ENCODE peak calls at places on chromosome 1, in nine cellular contexts. Q is mammary epithelial cell, R is ovary, I is astrocyte, F is iPS DF 6.9, U is psoas muscle, G is hepatocyte, H is left ventricle myocardium inferior, L is neural progenitor cell. T is an unnamed sample.

GRCh38 chr1:223312705-223313414 is 51.1 kb downstream of the SUSD4 start:
- DNase-seq in Q (peak), R (no peak), I (peak), F (no peak), U (no peak), G (no peak), H (no peak), L (no peak), T (no peak)

GRCh38 chr1:7574121-7575040 is 196.7 kb upstream of the VAMP3 start:
- DNase-seq in Q (no peak), R (no peak), I (no peak), F (no peak), U (no peak), G (peak), H (no peak), L (no peak), T (peak)

GRCh38 chr1:228783415-228784045 is 48.3 kb downstream of the RHOU start:
- DNase-seq in Q (no peak), R (no peak), I (no peak), F (no peak), U (no peak), G (peak), H (no peak), L (no peak), T (no peak)

GRCh38 chr1:11105586-11105985 is 5.9 kb upstream of the EXOSC10 start:
- DNase-seq in Q (no peak), R (no peak), I (no peak), F (no peak), U (no peak), G (no peak), H (no peak), L (no peak), T (no peak)

GRCh38 chr1:47407481-47407880 is 8.6 kb upstream of the FOXE3 start:
- DNase-seq in Q (peak), R (no peak), I (no peak), F (no peak), U (no peak), G (no peak), H (no peak), L (no peak), T (no peak)

GRCh38 chr1:210250665-210250997 is 18.0 kb downstream of the SERTAD4 start:
- DNase-seq in Q (no peak), R (no peak), I (no peak), F (no peak), U (no peak), G (peak), H (no peak), L (peak), T (peak)

GRCh38 chr1:107865627-107866026 is 99.4 kb downstream of the VAV3 start:
- DNase-seq in Q (no peak), R (no peak), I (no peak), F (no peak), U (no peak), G (no peak), H (no peak), L (no peak), T (no peak)

GRCh38 chr1:21839337-21840037 is 27.4 kb downstream of the LDLRAD2 start:
- DNase-seq in Q (no peak), R (no peak), I (no peak), F (no peak), U (no peak), G (no peak), H (no peak), L (no peak), T (peak)

GRCh38 chr1:171983584-171983983 is 142.3 kb downstream of the DNM3 start:
- DNase-seq in Q (peak), R (no peak), I (no peak), F (no peak), U (no peak), G (peak), H (no peak), L (no peak), T (no peak)

GRCh38 chr1:10185759-10186158 is 24.6 kb upstream of the KIF1B start:
- DNase-seq in Q (no peak), R (no peak), I (no peak), F (no peak), U (no peak), G (no peak), H (no peak), L (no peak), T (no peak)

GRCh38 chr1:19096036-19096833 is 113.8 kb downstream of the UBR4 start:
- DNase-seq in Q (peak), R (no peak), I (no peak), F (no peak), U (peak), G (peak), H (no peak), L (peak), T (no peak)

GRCh38 chr1:46302091-46303037 is 1.1 kb downstream of the LRRC41 start:
- DNase-seq in Q (peak), R (peak), I (peak), F (no peak), U (peak), G (peak), H (peak), L (peak), T (peak)

GRCh38 chr1:204465469-204466415 is 28.9 kb downstream of the PIK3C2B start:
- DNase-seq in Q (no peak), R (no peak), I (peak), F (no peak), U (no peak), G (no peak), H (no peak), L (no peak), T (no peak)

GRCh38 chr1:110339427-110340206 is 440 bp downstream of the RBM15 start:
- DNase-seq in Q (no peak), R (no peak), I (peak), F (no peak), U (peak), G (peak), H (peak), L (peak), T (peak)

GRCh38 chr1:178575611-178576331 is 62.9 kb downstream of the TEX35 start:
- DNase-seq in Q (no peak), R (no peak), I (peak), F (no peak), U (no peak), G (peak), H (no peak), L (no peak), T (no peak)

GRCh38 chr1:147539122-147539575 is 2.2 kb upstream of the BCL9 start:
- DNase-seq in Q (peak), R (peak), I (peak), F (no peak), U (no peak), G (peak), H (no peak), L (no peak), T (no peak)

GRCh38 chr1:192795913-192796312 is 12.9 kb upstream of the RGS2 start:
- DNase-seq in Q (no peak), R (no peak), I (no peak), F (no peak), U (no peak), G (no peak), H (no peak), L (no peak), T (no peak)

GRCh38 chr1:10938741-10939417 is 73.6 kb upstream of the TARDBP start:
- DNase-seq in Q (no peak), R (no peak), I (no peak), F (no peak), U (no peak), G (no peak), H (no peak), L (no peak), T (no peak)

DNA sequence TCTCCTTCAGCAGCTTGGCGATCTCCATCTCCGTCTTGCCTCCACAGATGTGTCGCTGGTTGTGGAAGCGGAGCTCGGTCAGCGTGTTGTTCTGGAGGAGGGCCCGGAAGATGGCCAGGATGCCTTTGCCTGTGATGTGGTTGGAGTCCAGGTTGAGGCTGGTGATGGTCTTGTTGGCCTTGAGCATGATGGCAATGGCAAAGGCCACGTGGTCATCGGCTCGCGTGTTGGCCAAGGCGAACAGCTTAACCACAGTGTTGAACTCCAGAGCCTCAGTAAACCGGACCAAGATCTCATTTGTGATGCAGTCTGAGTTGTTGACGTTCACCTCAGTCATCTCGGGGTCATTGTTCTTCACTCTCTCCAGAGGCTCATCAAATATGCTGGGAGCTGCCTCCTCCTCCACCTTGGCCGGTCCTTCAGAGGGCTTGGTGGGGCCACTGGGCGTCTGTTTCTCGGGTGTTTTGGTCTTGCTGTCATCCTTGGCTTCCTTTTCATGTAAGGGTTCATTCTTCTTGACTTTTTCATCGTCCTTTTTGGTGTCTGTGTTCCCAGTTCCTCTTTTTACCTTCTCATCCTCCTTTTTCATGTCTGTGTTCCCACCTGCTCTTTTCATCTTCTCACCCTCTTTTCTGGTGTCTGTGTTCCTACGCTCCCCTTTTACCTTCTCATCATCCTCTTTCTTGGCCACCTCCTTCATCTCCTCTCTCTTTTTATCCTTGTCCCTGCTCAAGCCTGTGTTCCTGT is 11.2 kb downstream of the SHISA4 start:
- DNase-seq in Q (no peak), R (no peak), I (no peak), F (no peak), U (no peak), G (no peak), H (no peak), L (no peak), T (no peak)
- H3K27ac ChIP-seq in Q (no peak), R (peak), I (no peak), F (no peak), U (peak), G (no peak), H (no peak), L (no peak), T (no peak)

DNA sequence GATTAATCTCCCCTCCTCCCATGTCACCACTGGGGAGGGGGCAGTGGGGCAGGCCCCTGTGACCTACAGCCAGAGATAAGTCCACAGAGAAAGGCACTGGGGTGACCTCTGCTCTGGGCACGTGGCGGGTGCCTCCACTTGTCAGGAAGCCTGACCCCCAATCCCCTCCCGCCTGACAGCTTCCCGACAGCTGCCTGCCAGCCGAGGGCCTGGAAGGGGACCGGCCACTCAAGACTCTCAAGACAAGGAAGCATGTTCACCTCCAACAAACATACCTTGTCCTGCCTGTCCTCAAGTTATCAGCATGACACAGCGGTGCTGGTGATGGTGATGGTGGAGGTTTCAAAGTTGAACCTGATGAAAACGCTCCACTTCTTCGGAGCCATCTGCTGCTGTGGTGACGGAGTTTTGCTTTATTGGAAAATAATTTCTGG is 3.2 kb upstream of the FAAP20 start:
- DNase-seq in Q (no peak), R (no peak), I (no peak), F (no peak), U (no peak), G (no peak), H (no peak), L (no peak), T (no peak)
- H3K27ac ChIP-seq in Q (no peak), R (no peak), I (no peak), F (no peak), U (peak), G (no peak), H (peak), L (no peak), T (no peak)

GRCh38 chr1:38953433-38953860 is 11.8 kb upstream of the RHBDL2 start:
- DNase-seq in Q (peak), R (no peak), I (no peak), F (peak), U (no peak), G (no peak), H (no peak), L (peak), T (no peak)

DNA sequence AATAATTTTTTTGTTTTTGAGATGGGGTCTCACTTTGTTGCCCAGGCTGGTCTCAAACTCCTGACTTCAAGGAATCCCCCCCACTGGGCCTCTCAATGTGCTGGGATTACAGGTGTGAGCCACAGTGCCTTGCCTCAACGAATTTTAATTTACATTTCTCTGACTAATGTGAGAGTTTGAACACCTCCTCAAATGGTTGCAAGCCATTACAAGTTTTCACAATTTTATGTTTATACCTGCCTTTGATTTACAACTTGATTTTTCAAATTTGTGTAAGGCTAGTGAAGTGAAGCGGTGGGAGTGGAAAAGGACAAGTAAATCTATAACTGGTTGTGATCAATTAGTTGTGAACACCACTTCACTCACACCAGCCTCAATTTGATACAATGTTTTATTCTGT is 8.9 kb upstream of the RHBDL2 start:
- DNase-seq in Q (no peak), R (no peak), I (no peak), F (no peak), U (no peak), G (no peak), H (no peak), L (no peak), T (no peak)
- H3K27ac ChIP-seq in Q (no peak), R (no peak), I (no peak), F (no peak), U (no peak), G (no peak), H (no peak), L (no peak), T (no peak)

GRCh38 chr1:78229344-78229743 is 183.6 kb downstream of the GIPC2 start:
- DNase-seq in Q (peak), R (no peak), I (peak), F (no peak), U (no peak), G (no peak), H (no peak), L (no peak), T (no peak)
- H3K27ac ChIP-seq in Q (no peak), R (no peak), I (no peak), F (no peak), U (no peak), G (no peak), H (peak), L (no peak), T (no peak)

DNA sequence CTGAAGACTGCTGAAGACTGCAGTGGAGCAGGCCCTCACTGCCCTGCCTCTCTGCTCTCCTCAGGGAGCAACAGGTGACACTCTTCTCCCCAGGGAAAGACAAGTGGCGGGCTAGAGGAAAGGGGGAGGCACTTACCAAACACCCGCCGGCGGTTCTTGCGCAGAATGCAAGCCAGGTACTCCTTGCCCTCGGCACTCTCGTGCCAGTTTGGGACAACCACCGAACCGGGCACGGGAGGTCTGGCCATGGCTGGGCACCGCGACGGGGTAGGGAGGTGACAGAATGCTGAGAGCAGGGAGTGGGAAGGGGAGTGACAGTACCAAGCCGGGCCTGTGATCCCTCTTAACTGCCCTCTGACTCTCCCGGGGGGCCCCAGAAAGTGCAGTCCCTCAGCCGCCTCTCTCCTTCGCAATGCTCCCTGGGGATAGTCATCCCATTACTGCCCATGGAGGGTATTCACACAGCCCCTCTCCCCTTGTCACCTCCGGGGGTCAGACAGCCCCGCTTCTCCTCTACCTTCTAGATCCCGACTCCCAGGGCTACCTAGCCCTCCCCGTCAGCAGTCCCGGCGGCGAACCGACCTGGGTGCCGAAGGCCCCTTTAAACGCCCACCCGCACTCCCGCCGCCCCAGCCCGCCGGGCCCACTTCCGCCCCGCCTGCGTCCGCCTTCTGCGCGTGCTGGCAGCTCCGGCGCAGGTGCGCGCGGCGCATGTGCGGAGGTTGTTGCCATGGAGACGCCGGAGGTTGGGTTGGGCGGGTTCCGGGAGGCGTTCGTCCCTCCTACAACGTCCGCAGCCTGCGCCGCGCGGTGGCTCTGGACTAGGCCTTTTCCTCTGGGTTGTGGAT is at the start of gene CPLANE2:
- DNase-seq in Q (peak), R (peak), I (peak), F (no peak), U (peak), G (peak), H (peak), L (peak), T (peak)
- H3K27ac ChIP-seq in Q (peak), R (peak), I (peak), F (no peak), U (peak), G (peak), H (peak), L (no peak), T (peak)

DNA sequence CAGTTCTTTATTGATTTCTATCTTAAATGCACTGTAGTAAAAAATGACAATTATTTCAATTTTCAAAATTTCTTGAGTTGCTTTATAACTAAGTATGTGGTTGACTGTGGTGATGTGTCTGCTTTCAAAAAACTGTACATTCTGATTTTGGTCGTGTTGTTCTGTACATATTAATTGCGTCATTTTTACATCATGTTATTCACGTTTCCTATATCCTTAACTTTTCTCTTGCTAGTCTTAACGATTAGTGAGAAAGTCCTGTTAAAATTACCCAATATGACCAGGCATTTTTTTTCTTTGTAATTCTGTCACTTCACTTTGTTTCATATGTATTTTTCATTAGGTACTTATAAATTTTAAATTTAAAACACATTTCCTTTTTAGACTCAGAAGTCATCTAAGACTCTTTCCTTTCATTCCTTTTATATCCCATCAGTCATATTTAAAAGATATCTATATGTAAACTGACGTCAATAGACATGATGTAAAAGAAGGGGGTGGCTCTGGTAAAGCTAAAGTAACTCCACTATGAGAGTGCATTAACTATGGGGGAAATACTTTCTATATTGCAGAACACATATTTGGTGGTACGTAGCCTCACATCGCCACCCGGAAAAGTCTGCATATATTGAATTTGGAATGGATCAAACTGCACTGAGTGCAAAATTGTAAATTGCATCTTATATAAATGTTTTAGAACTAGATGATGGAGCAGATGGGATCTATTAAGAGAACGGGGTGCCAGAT is 1.1 kb upstream of the COA6 start:
- DNase-seq in Q (no peak), R (no peak), I (no peak), F (no peak), U (no peak), G (no peak), H (no peak), L (no peak), T (no peak)
- H3K27ac ChIP-seq in Q (peak), R (peak), I (peak), F (no peak), U (peak), G (peak), H (peak), L (no peak), T (no peak)

GRCh38 chr1:235946570-235946981 is 79.9 kb upstream of the LYST start:
- DNase-seq in Q (peak), R (no peak), I (peak), F (no peak), U (no peak), G (no peak), H (no peak), L (no peak), T (no peak)

GRCh38 chr1:235942979-235943575 is 76.4 kb upstream of the LYST start:
- DNase-seq in Q (no peak), R (no peak), I (no peak), F (no peak), U (no peak), G (no peak), H (no peak), L (no peak), T (no peak)

GRCh38 chr1:235943581-235944114 is 76.9 kb upstream of the LYST start:
- DNase-seq in Q (peak), R (no peak), I (peak), F (no peak), U (no peak), G (no peak), H (no peak), L (no peak), T (no peak)

GRCh38 chr1:235947989-235948388 is 81.3 kb upstream of the LYST start:
- DNase-seq in Q (no peak), R (no peak), I (no peak), F (no peak), U (no peak), G (no peak), H (no peak), L (no peak), T (no peak)

GRCh38 chr1:235945775-235946565 is 79.3 kb upstream of the LYST start:
- DNase-seq in Q (no peak), R (no peak), I (no peak), F (no peak), U (no peak), G (peak), H (no peak), L (no peak), T (peak)
- H3K27ac ChIP-seq in Q (no peak), R (no peak), I (no peak), F (no peak), U (no peak), G (no peak), H (no peak), L (no peak), T (peak)

GRCh38 chr1:94973271-94973922 is 46.5 kb upstream of the CNN3 start:
- DNase-seq in Q (no peak), R (no peak), I (peak), F (no peak), U (no peak), G (no peak), H (no peak), L (no peak), T (no peak)
- H3K27ac ChIP-seq in Q (no peak), R (no peak), I (peak), F (no peak), U (peak), G (peak), H (peak), L (no peak), T (peak)

GRCh38 chr1:156498447-156499193 is 2.0 kb downstream of the MEF2D start:
- DNase-seq in Q (peak), R (no peak), I (peak), F (no peak), U (no peak), G (no peak), H (peak), L (no peak), T (no peak)
- H3K27ac ChIP-seq in Q (peak), R (peak), I (peak), F (no peak), U (peak), G (peak), H (peak), L (no peak), T (peak)